ENCODE peak calls at places on chromosomes 4 and X, in ten cellular contexts. F is aorta, Y is breast epithelium, W is mesenchymal stem cell, B is mesendoderm, S is MM.1S, C is DND-41, E is heart left ventricle, J is psoas muscle, T is H1. A is an unnamed sample. For H3K4me1, the result is how much of the 10 kb centered on the place peaks cover.

GRCh38 chr4:174256277-174256713 is 27.2 kb downstream of the FBXO8 start:
- DNase-seq in F (no peak), Y (no peak), W (peak), B (no peak), S (no peak), C (no peak), E (no peak), J (no peak), T (no peak), A (no peak)

GRCh38 chr4:94339779-94340178 is 2.9 kb downstream of the HPGDS start:
- DNase-seq in F (no peak), Y (no peak), W (no peak), B (no peak), S (no peak), C (no peak), E (no peak), J (no peak), T (no peak), A (no peak)

GRCh38 chrX:72348247-72348979 is 42.7 kb upstream of the CITED1 start:
- DNase-seq in F (no peak), Y (no peak), W (no peak), B (no peak), S (no peak), C (no peak), E (no peak), J (no peak), T (no peak), A (no peak)

GRCh38 chr4:24778427-24779225 is 16.7 kb upstream of the SOD3 start:
- DNase-seq in F (no peak), Y (peak), W (peak), B (no peak), S (no peak), C (no peak), E (no peak), J (peak), T (no peak), A (no peak)

GRCh38 chr4:1449833-1450741 is 43.8 kb upstream of the NKX1-1 start:
- DNase-seq in F (peak), Y (no peak), W (no peak), B (no peak), S (no peak), C (no peak), E (no peak), J (no peak), T (no peak), A (no peak)

GRCh38 chr4:39998659-39999345 is 21.1 kb upstream of the PDS5A start:
- DNase-seq in F (no peak), Y (no peak), W (no peak), B (peak), S (no peak), C (no peak), E (no peak), J (no peak), T (no peak), A (no peak)

GRCh38 chr4:170198742-170199141 is 109.0 kb upstream of the AADAT start:
- DNase-seq in F (no peak), Y (no peak), W (peak), B (peak), S (peak), C (no peak), E (no peak), J (no peak), T (no peak), A (no peak)

GRCh38 chr4:53987761-53988171 is 76.6 kb downstream of the CHIC2 start:
- DNase-seq in F (no peak), Y (no peak), W (peak), B (no peak), S (no peak), C (no peak), E (no peak), J (no peak), T (no peak), A (no peak)

GRCh38 chr4:139903845-139904244 is 238.2 kb downstream of the MGST2 start:
- DNase-seq in F (no peak), Y (no peak), W (no peak), B (no peak), S (no peak), C (no peak), E (no peak), J (no peak), T (no peak), A (no peak)

GRCh38 chr4:183391204-183391603 is 53.2 kb upstream of the CDKN2AIP start:
- DNase-seq in F (no peak), Y (no peak), W (no peak), B (peak), S (no peak), C (no peak), E (no peak), J (no peak), T (no peak), A (no peak)

GRCh38 chr4:118846981-118847380 is 11.1 kb upstream of the SEC24D start:
- DNase-seq in F (no peak), Y (no peak), W (no peak), B (no peak), S (no peak), C (no peak), E (no peak), J (no peak), T (no peak), A (no peak)

GRCh38 chrX:155094468-155095061 is 23.3 kb downstream of the BRCC3 start:
- DNase-seq in F (no peak), Y (no peak), W (peak), B (peak), S (peak), C (peak), E (no peak), J (no peak), T (no peak), A (no peak)

GRCh38 chrX:127037179-127037578 is 217.7 kb downstream of the PRR32 start:
- DNase-seq in F (no peak), Y (no peak), W (no peak), B (no peak), S (no peak), C (no peak), E (no peak), J (no peak), T (no peak), A (no peak)

GRCh38 chr4:101008503-101008902 is 338.8 kb downstream of the PPP3CA start:
- DNase-seq in F (no peak), Y (no peak), W (no peak), B (no peak), S (no peak), C (no peak), E (no peak), J (no peak), T (no peak), A (no peak)

GRCh38 chr4:152038238-152038637 is 277.4 kb upstream of the GATB start:
- DNase-seq in F (no peak), Y (no peak), W (peak), B (no peak), S (no peak), C (no peak), E (no peak), J (no peak), T (no peak), A (no peak)

GRCh38 chr4:20462426-20463175 is 210.9 kb downstream of the SLIT2 start:
- DNase-seq in F (no peak), Y (no peak), W (no peak), B (no peak), S (no peak), C (no peak), E (no peak), J (no peak), T (no peak), A (no peak)

GRCh38 chrX:65706041-65706828 is 38.8 kb downstream of the MSN start:
- DNase-seq in F (peak), Y (peak), W (peak), B (peak), S (no peak), C (no peak), E (peak), J (peak), T (no peak), A (no peak)

GRCh38 chr4:72295966-72296557 is 264.3 kb downstream of the NPFFR2 start:
- DNase-seq in F (no peak), Y (no peak), W (peak), B (peak), S (peak), C (no peak), E (no peak), J (no peak), T (no peak), A (no peak)

GRCh38 chrX:155662297-155662696 is 49.5 kb upstream of the TMLHE start:
- DNase-seq in F (no peak), Y (no peak), W (peak), B (peak), S (peak), C (no peak), E (no peak), J (no peak), T (no peak), A (no peak)

GRCh38 chrX:24494544-24495113 is 29.5 kb downstream of the PDK3 start:
- DNase-seq in F (no peak), Y (peak), W (peak), B (no peak), S (no peak), C (peak), E (no peak), J (no peak), T (no peak), A (peak)

GRCh38 chrX:13647709-13648212 is 5.2 kb upstream of the TCEANC start:
- DNase-seq in F (no peak), Y (no peak), W (peak), B (no peak), S (no peak), C (no peak), E (peak), J (no peak), T (no peak), A (peak)

GRCh38 chrX:2677764-2678163 is 13.3 kb upstream of the CD99 start:
- DNase-seq in F (peak), Y (peak), W (peak), B (peak), S (no peak), C (no peak), E (peak), J (peak), T (no peak), A (no peak)

GRCh38 chr4:2940267-2941137 is 22.7 kb downstream of the NOP14 start:
- DNase-seq in F (peak), Y (peak), W (no peak), B (no peak), S (no peak), C (no peak), E (no peak), J (peak), T (no peak), A (no peak)

GRCh38 chr4:2290488-2290887 is 28.6 kb upstream of the MXD4 start:
- DNase-seq in F (peak), Y (no peak), W (no peak), B (no peak), S (no peak), C (no peak), E (peak), J (no peak), T (no peak), A (no peak)

GRCh38 chrX:9188117-9188516 is 154.2 kb upstream of the FAM9B start:
- DNase-seq in F (no peak), Y (no peak), W (no peak), B (no peak), S (no peak), C (no peak), E (no peak), J (no peak), T (no peak), A (no peak)

GRCh38 chrX:19955306-19955705 is 35.6 kb downstream of the BCLAF3 start:
- DNase-seq in F (no peak), Y (no peak), W (no peak), B (no peak), S (no peak), C (no peak), E (no peak), J (no peak), T (no peak), A (no peak)

GRCh38 chr4:67892905-67893304 is 9.1 kb upstream of the TMPRSS11D start:
- DNase-seq in F (no peak), Y (no peak), W (no peak), B (peak), S (no peak), C (no peak), E (no peak), J (no peak), T (no peak), A (no peak)

GRCh38 chrX:78945186-78945912 is at the start of gene P2RY10:
- DNase-seq in F (no peak), Y (no peak), W (no peak), B (no peak), S (peak), C (no peak), E (no peak), J (no peak), T (no peak), A (peak)
- H3K4me1 ChIP-seq in F (under half), Y (under half), W (under half), B (under half), S (under half), C (under half), E (under half), J (under half), T (under half), A (under half)

DNA sequence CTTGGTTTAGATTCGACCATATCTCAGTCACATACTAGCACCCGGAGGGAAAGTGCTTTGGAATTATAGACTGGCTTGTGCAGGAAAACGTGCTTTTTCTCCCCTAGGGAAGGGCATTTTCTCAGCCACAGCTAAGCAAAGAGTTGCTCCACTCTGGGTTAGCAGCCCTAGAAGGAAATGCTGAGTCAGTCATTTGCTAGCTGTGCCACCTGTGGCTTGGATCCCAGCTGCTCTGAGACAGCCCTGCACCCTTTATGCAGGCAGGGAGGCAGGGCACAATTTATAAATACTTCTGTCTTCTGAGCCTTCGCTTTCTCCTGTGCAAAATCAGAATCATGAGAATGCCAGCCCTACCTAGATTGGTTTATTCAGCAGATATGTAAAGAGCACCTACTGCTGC is 1.3 kb upstream of the USP51 start:
- DNase-seq in F (no peak), Y (no peak), W (no peak), B (no peak), S (peak), C (peak), E (no peak), J (no peak), T (no peak), A (no peak)
- H3K27ac ChIP-seq in F (no peak), Y (no peak), W (no peak), B (no peak), S (peak), C (no peak), E (no peak), J (no peak), T (no peak), A (no peak)

GRCh38 chr4:81512945-81513584 is 41.4 kb upstream of the RASGEF1B start:
- DNase-seq in F (no peak), Y (no peak), W (no peak), B (no peak), S (no peak), C (peak), E (no peak), J (no peak), T (no peak), A (no peak)
- H3K4me3 ChIP-seq in F (no peak), Y (no peak), W (no peak), B (no peak), S (no peak), C (no peak), E (no peak), J (no peak), T (no peak), A (no peak)

GRCh38 chr4:85937507-85937906 is 422.3 kb downstream of the MAPK10 start:
- DNase-seq in F (no peak), Y (no peak), W (no peak), B (no peak), S (no peak), C (no peak), E (no peak), J (no peak), T (no peak), A (no peak)
- H3K4me1 ChIP-seq in F (under half), Y (under half), W (under half), B (under half), S (under half), C (under half), E (under half), J (under half), T (under half), A (under half)

GRCh38 chr4:38230821-38231583 is 270.8 kb downstream of the PTTG2 start:
- DNase-seq in F (no peak), Y (no peak), W (no peak), B (no peak), S (no peak), C (no peak), E (no peak), J (no peak), T (peak), A (no peak)
- H3K27ac ChIP-seq in F (no peak), Y (no peak), W (no peak), B (no peak), S (no peak), C (no peak), E (no peak), J (no peak), T (no peak), A (no peak)

DNA sequence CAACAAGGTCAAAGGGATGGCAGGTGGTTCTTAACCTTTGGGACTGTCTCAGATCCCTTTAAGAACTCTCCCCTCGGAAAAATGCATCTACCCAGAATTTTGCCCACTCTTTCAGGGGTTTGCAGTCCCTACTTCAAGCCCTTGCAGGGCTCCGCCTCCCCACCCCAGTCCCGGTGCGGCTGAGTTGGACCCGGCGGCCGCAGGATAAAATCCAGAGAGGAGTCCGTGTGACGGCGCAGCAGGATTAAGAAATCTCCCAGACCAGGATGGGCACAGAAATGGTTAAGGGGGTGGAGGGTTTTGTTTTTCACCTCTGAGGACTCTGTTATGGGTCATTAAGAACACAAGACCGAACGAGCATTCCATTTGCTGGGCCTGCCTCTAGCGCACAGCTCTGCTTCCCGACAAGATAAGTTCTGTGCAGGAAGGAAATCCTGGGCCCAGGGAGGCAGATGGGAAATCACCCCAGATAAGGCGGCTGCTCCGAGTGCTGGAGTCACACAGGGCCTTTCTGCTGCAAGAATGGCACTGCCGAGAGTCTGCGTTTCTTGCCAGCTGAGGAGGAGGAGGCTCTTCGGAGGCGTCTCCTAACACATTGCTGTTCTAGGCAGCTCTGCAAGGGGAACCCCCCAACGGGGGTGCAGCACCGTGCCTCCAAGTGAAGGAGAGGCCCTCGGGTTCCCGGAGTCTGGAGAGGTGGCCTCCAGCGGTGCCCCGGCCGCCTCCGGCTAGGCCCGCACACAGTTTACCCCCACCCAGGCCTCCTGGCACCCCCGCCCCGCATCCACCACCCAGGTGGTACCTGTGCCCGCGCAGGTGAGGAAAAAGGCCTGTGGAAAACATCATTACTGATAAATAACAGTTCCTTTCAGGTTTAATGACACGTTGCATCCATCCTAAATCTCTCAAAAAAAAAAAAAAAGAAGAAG is 277.6 kb downstream of the BCOR start:
- DNase-seq in F (no peak), Y (no peak), W (peak), B (peak), S (no peak), C (no peak), E (no peak), J (peak), T (no peak), A (no peak)
- H3K4me3 ChIP-seq in F (no peak), Y (peak), W (no peak), B (no peak), S (no peak), C (no peak), E (peak), J (peak), T (peak), A (no peak)

GRCh38 chrX:56765816-56766553 is 36.9 kb downstream of the NBDY start:
- DNase-seq in F (no peak), Y (no peak), W (peak), B (no peak), S (peak), C (no peak), E (no peak), J (no peak), T (no peak), A (no peak)
- H3K4me1 ChIP-seq in F (under half), Y (under half), W (under half), B (under half), S (under half), C (under half), E (under half), J (under half), T (under half), A (under half)